ENCODE peak calls at places on chromosomes 5 and 9, in nine cellular contexts. U is aorta, Q is BE2C, G is heart right ventricle, W is gastrocnemius medialis, P is psoas muscle, Y is uterus, V is thoracic aorta, K is upper lobe of right lung. S is an unnamed sample. For H3K36me3, the result is how much of the 10 kb centered on the place peaks cover.

GRCh38 chr5:177306674-177307543 is 3.3 kb downstream of the PRELID1 start:
- DNase-seq in U (peak), Q (no peak), G (no peak), W (no peak), P (peak), Y (no peak), V (no peak), K (no peak), S (no peak)

GRCh38 chr9:89364664-89365531 is 46.6 kb downstream of the SECISBP2 start:
- DNase-seq in U (peak), Q (no peak), G (no peak), W (no peak), P (no peak), Y (peak), V (no peak), K (peak), S (no peak)

GRCh38 chr9:95457769-95458168 is 59.0 kb downstream of the PTCH1 start:
- DNase-seq in U (no peak), Q (no peak), G (no peak), W (no peak), P (no peak), Y (no peak), V (no peak), K (no peak), S (peak)

GRCh38 chr5:138725885-138726457 is 27.3 kb upstream of the CTNNA1 start:
- DNase-seq in U (no peak), Q (no peak), G (peak), W (peak), P (no peak), Y (peak), V (no peak), K (no peak), S (no peak)

GRCh38 chr5:141605523-141606277 is 13.1 kb downstream of the DIAPH1 start:
- DNase-seq in U (no peak), Q (no peak), G (peak), W (peak), P (no peak), Y (no peak), V (peak), K (no peak), S (no peak)

GRCh38 chr5:69367697-69368279 is 1.5 kb downstream of the AK6 start:
- DNase-seq in U (no peak), Q (no peak), G (no peak), W (no peak), P (no peak), Y (no peak), V (no peak), K (no peak), S (no peak)

GRCh38 chr9:22682536-22683392 is 236.1 kb downstream of the DMRTA1 start:
- DNase-seq in U (no peak), Q (no peak), G (no peak), W (peak), P (peak), Y (peak), V (no peak), K (no peak), S (peak)

GRCh38 chr5:138686668-138687067 is 66.6 kb upstream of the CTNNA1 start:
- DNase-seq in U (no peak), Q (no peak), G (no peak), W (no peak), P (no peak), Y (no peak), V (no peak), K (no peak), S (peak)

GRCh38 chr5:156396063-156396829 is 69.3 kb downstream of the SGCD start:
- DNase-seq in U (no peak), Q (no peak), G (no peak), W (no peak), P (no peak), Y (no peak), V (no peak), K (no peak), S (no peak)

GRCh38 chr5:58201922-58202648 is 257.8 kb downstream of the PLK2 start:
- DNase-seq in U (no peak), Q (no peak), G (no peak), W (no peak), P (no peak), Y (no peak), V (no peak), K (no peak), S (peak)

GRCh38 chr9:81312346-81312745 is 377.0 kb downstream of the TLE1 start:
- DNase-seq in U (no peak), Q (no peak), G (no peak), W (no peak), P (no peak), Y (no peak), V (no peak), K (no peak), S (no peak)

GRCh38 chr5:135323701-135324132 is 75.3 kb downstream of the MACROH2A1 start:
- DNase-seq in U (peak), Q (no peak), G (no peak), W (no peak), P (no peak), Y (no peak), V (no peak), K (no peak), S (no peak)

GRCh38 chr5:103669615-103670014 is 107.0 kb upstream of the NUDT12 start:
- DNase-seq in U (no peak), Q (no peak), G (no peak), W (no peak), P (no peak), Y (no peak), V (no peak), K (no peak), S (no peak)

GRCh38 chr5:126446498-126447224 is 23.5 kb downstream of the GRAMD2B start:
- DNase-seq in U (no peak), Q (no peak), G (no peak), W (no peak), P (no peak), Y (no peak), V (no peak), K (no peak), S (peak)

GRCh38 chr9:125407432-125407973 is 145.9 kb downstream of the GAPVD1 start:
- DNase-seq in U (no peak), Q (no peak), G (no peak), W (no peak), P (no peak), Y (no peak), V (no peak), K (no peak), S (no peak)

DNA sequence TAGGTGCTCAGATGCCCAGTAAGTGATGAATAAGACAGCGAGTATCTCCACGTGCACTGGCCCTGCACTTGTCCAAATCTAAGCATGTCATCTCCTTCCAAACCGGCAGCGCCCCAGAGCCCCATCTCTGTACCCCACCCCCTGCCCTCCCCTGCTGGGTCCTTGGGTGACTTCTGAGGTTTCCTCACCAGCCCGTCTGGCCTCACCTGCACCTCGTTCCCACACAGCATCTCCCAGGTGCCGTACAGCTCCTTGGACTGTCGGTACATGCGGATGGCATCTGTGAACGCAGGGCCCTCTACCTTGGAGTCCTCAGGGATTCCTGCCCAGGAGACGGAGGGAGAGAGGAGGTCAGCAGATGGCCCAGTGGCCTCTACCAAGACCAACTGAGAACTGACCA is 66.3 kb downstream of the LRSAM1 start:
- DNase-seq in U (peak), Q (no peak), G (no peak), W (no peak), P (no peak), Y (no peak), V (no peak), K (no peak), S (no peak)
- H3K36me3 ChIP-seq in U (under half), Q (under half), G (under half), W (under half), P (under half), Y (under half), V (under half), K (half or more), S (under half)

GRCh38 chr5:43602456-43602817 is 543 bp upstream of the NNT start:
- DNase-seq in U (no peak), Q (peak), G (peak), W (peak), P (peak), Y (peak), V (no peak), K (no peak), S (peak)
- H3K36me3 ChIP-seq in U (under half), Q (under half), G (under half), W (under half), P (under half), Y (under half), V (under half), K (under half), S (under half)

DNA sequence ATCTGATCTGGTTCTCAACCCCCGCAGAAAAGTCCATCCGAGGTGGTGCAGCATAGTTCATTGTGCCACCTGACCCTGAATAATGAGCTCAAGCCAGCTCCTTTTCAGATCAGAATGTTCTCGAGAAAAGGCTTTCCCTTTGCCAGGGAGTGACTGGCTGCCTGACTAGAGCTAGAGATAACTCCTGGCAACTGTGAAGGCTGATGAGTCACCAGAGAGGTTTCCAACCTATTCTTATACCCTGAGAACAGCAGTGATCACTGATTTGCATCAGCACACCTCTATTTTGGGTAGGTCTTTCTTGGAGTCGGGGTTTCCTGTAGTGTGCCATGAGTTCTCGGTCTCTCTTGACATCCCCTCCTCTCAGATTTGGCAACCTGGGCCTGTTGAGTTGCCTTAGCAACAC is 127.9 kb downstream of the PIK3R1 start:
- DNase-seq in U (peak), Q (no peak), G (peak), W (peak), P (peak), Y (peak), V (peak), K (no peak), S (peak)
- H3K36me3 ChIP-seq in U (under half), Q (under half), G (under half), W (under half), P (under half), Y (under half), V (under half), K (under half), S (under half)

GRCh38 chr5:147856801-147857200 is 21.7 kb upstream of the SCGB3A2 start:
- DNase-seq in U (no peak), Q (no peak), G (no peak), W (no peak), P (no peak), Y (no peak), V (no peak), K (no peak), S (no peak)
- H3K36me3 ChIP-seq in U (under half), Q (under half), G (under half), W (under half), P (under half), Y (under half), V (under half), K (under half), S (under half)

GRCh38 chr9:114005371-114006154 is 72.5 kb downstream of the AMBP start:
- DNase-seq in U (peak), Q (peak), G (peak), W (no peak), P (no peak), Y (no peak), V (no peak), K (peak), S (no peak)
- H3K36me3 ChIP-seq in U (under half), Q (under half), G (under half), W (under half), P (under half), Y (under half), V (under half), K (under half), S (under half)

GRCh38 chr5:65938256-65938655 is 11.9 kb downstream of the ERBIN start:
- DNase-seq in U (no peak), Q (no peak), G (no peak), W (no peak), P (no peak), Y (no peak), V (no peak), K (no peak), S (no peak)
- H3K36me3 ChIP-seq in U (under half), Q (under half), G (under half), W (under half), P (under half), Y (under half), V (under half), K (under half), S (under half)

GRCh38 chr5:132262882-132263547 is 5.5 kb downstream of the PDLIM4 start:
- DNase-seq in U (peak), Q (no peak), G (no peak), W (no peak), P (no peak), Y (peak), V (no peak), K (no peak), S (no peak)
- H3K36me3 ChIP-seq in U (under half), Q (under half), G (under half), W (under half), P (under half), Y (under half), V (under half), K (under half), S (under half)

DNA sequence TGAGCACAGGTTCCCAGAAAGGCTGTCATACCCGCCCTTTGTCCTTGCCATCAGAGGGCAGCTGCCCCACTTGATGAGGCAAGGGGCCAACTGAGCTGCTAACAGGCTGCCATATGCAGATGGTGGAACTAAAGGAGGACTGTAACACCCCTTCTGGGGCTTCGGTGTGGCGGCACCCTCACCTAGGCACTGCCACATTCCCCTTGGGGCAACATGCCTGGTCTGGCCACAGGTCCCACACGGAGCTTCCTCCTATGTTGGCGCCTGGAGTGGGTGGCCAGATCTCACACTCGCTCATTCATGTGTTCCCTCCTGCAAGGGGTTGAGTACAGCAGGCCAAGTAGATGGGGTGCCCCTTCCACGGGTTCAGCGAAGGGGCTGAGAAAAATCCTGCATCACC is 777.4 kb upstream of the CHD1 start:
- DNase-seq in U (no peak), Q (no peak), G (no peak), W (no peak), P (peak), Y (no peak), V (no peak), K (no peak), S (no peak)
- H3K36me3 ChIP-seq in U (under half), Q (under half), G (under half), W (under half), P (under half), Y (under half), V (under half), K (under half), S (under half)

S was measured in astrocyte.